ENCODE peak calls at places on chromosomes 13 and 19, in four cellular contexts. L is IMR-90, K is NCI-H1694 treated with DMSO at 0.1 percent for 48 hours, N is T-cell. D is an unnamed sample.

GRCh38 chr19:45161715-45162463 is 1.1 kb upstream of the NKPD1 start:
- DNase-seq in L (peak), K (no peak), N (no peak), D (peak)

GRCh38 chr13:65926750-65927171 is 1303.4 kb downstream of the PCDH9 start:
- DNase-seq in L (no peak), K (no peak), N (no peak), D (no peak)

GRCh38 chr13:20570540-20570939 is 3.6 kb downstream of the IFT88 start:
- DNase-seq in L (peak), K (no peak), N (no peak), D (peak)

GRCh38 chr19:41960973-41961372 is 1.9 kb upstream of the RABAC1 start:
- DNase-seq in L (no peak), K (no peak), N (no peak), D (no peak)

GRCh38 chr13:64078480-64078936 is 2662.9 kb upstream of the PCDH20 start:
- DNase-seq in L (no peak), K (no peak), N (no peak), D (no peak)

GRCh38 chr19:7004313-7004931 is 16.8 kb downstream of the MBD3L2B start:
- DNase-seq in L (peak), K (no peak), N (no peak), D (no peak)

GRCh38 chr13:69912576-69913074 is 195.0 kb upstream of the ATXN8OS start:
- DNase-seq in L (no peak), K (no peak), N (no peak), D (no peak)

GRCh38 chr19:46371371-46371901 is 24.5 kb downstream of the PPP5C start:
- DNase-seq in L (peak), K (no peak), N (no peak), D (peak)

GRCh38 chr19:51140441-51140840 is 1.7 kb upstream of the SIGLEC7 start:
- DNase-seq in L (no peak), K (no peak), N (no peak), D (no peak)

GRCh38 chr13:43572601-43573360 is 214.0 kb downstream of the ENOX1 start:
- DNase-seq in L (peak), K (no peak), N (no peak), D (peak)

GRCh38 chr19:2495651-2496316 is 19.9 kb downstream of the GADD45B start:
- DNase-seq in L (no peak), K (no peak), N (no peak), D (no peak)

GRCh38 chr19:4363571-4364304 is 20.4 kb downstream of the MPND start:
- DNase-seq in L (no peak), K (no peak), N (no peak), D (no peak)

GRCh38 chr19:53432088-53432661 is 391 bp downstream of the ZNF761 start:
- DNase-seq in L (peak), K (no peak), N (no peak), D (peak)

GRCh38 chr19:40813182-40813581 is 14.2 kb downstream of the EGLN2 start:
- DNase-seq in L (no peak), K (no peak), N (no peak), D (peak)

GRCh38 chr19:55620410-55620809 is 4.0 kb downstream of the ZNF784 start:
- DNase-seq in L (peak), K (no peak), N (no peak), D (no peak)

GRCh38 chr19:39372047-39372802 is 18.7 kb downstream of the PAF1 start:
- DNase-seq in L (peak), K (no peak), N (no peak), D (peak)

GRCh38 chr19:54207908-54208783 is 7.5 kb downstream of the RPS9 start:
- DNase-seq in L (peak), K (peak), N (no peak), D (peak)

GRCh38 chr13:97659602-97660001 is 225.6 kb downstream of the RAP2A start:
- DNase-seq in L (peak), K (no peak), N (no peak), D (peak)

GRCh38 chr19:10471909-10472308 is 31.2 kb downstream of the KEAP1 start:
- DNase-seq in L (peak), K (peak), N (no peak), D (peak)

GRCh38 chr19:50022823-50023222 is 2.3 kb downstream of the VRK3 start:
- DNase-seq in L (no peak), K (no peak), N (no peak), D (no peak)

GRCh38 chr19:54107876-54108490 is 5.3 kb downstream of the NDUFA3 start:
- DNase-seq in L (no peak), K (no peak), N (no peak), D (no peak)

GRCh38 chr19:33226550-33227241 is 1.0 kb upstream of the SLC7A10 start:
- DNase-seq in L (no peak), K (no peak), N (no peak), D (no peak)

GRCh38 chr13:40130871-40131636 is 475.6 kb downstream of the COG6 start:
- DNase-seq in L (no peak), K (no peak), N (no peak), D (peak)

GRCh38 chr13:36163809-36164308 is 32.7 kb upstream of the DCLK1 start:
- DNase-seq in L (peak), K (no peak), N (no peak), D (peak)

GRCh38 chr19:1401138-1401888 is at the start of gene GAMT:
- DNase-seq in L (no peak), K (peak), N (peak), D (peak)

GRCh38 chr13:100854091-100854490 is 179.5 kb upstream of the TMTC4 start:
- DNase-seq in L (no peak), K (no peak), N (no peak), D (no peak)

GRCh38 chr19:40862785-40863184 is 12.5 kb upstream of the CYP2A6 start:
- DNase-seq in L (no peak), K (no peak), N (no peak), D (peak)

GRCh38 chr19:55147408-55148251 is 1.4 kb downstream of the TNNT1 start:
- DNase-seq in L (no peak), K (no peak), N (no peak), D (no peak)

GRCh38 chr13:27379694-27380596 is 44.5 kb upstream of the GTF3A start:
- DNase-seq in L (peak), K (peak), N (peak), D (peak)

GRCh38 chr19:57002765-57003164 is 117.0 kb upstream of the USP29 start:
- DNase-seq in L (no peak), K (no peak), N (no peak), D (no peak)

GRCh38 chr13:30870049-30870884 is 35.8 kb upstream of the MEDAG start:
- DNase-seq in L (peak), K (no peak), N (no peak), D (peak)